ENCODE peak calls at places on chromosome 21, in eight cellular contexts. One of them, this sample, is unnamed.
A peak's percentile ranks its signal among the peaks of the same experiment; 100 is the strongest.

GRCh38 chr21:43352568-43353281 is 74.2 kb downstream of the SIK1 start:
- DNase-seq in HCT116: peak; percentile 56
- DNase-seq in upper lobe of left lung: no peak
- DNase-seq in sigmoid colon: no peak
- DNase-seq in esophagus muscularis mucosa: no peak
- DNase-seq in GM23338: no peak
- DNase-seq in spleen: no peak
- DNase-seq in endothelial cell of umbilical vein: peak; percentile 19
- DNase-seq in this sample: no peak

GRCh38 chr21:38301321-38302214 is 44.8 kb downstream of the KCNJ15 start:
- DNase-seq in HCT116: no peak
- DNase-seq in upper lobe of left lung: no peak
- DNase-seq in sigmoid colon: no peak
- DNase-seq in esophagus muscularis mucosa: no peak
- DNase-seq in GM23338: no peak
- DNase-seq in spleen: no peak
- DNase-seq in endothelial cell of umbilical vein: peak; percentile 39
- DNase-seq in this sample: no peak

GRCh38 chr21:31184462-31184861 is 146.2 kb upstream of the KRTAP19-8 start:
- DNase-seq in HCT116: no peak
- DNase-seq in upper lobe of left lung: no peak
- DNase-seq in sigmoid colon: no peak
- DNase-seq in esophagus muscularis mucosa: no peak
- DNase-seq in GM23338: no peak
- DNase-seq in spleen: no peak
- DNase-seq in endothelial cell of umbilical vein: no peak
- DNase-seq in this sample: no peak

GRCh38 chr21:36589352-36589971 is 109.5 kb upstream of the SIM2 start:
- DNase-seq in HCT116: peak; percentile 59
- DNase-seq in upper lobe of left lung: peak; percentile 71
- DNase-seq in sigmoid colon: no peak
- DNase-seq in esophagus muscularis mucosa: no peak
- DNase-seq in GM23338: peak; percentile 65
- DNase-seq in spleen: no peak
- DNase-seq in endothelial cell of umbilical vein: peak; percentile 36
- DNase-seq in this sample: no peak

GRCh38 chr21:14740692-14741091 is 194.6 kb upstream of the SAMSN1 start:
- DNase-seq in HCT116: no peak
- DNase-seq in upper lobe of left lung: no peak
- DNase-seq in sigmoid colon: no peak
- DNase-seq in esophagus muscularis mucosa: no peak
- DNase-seq in GM23338: no peak
- DNase-seq in spleen: no peak
- DNase-seq in endothelial cell of umbilical vein: peak; percentile 35
- DNase-seq in this sample: no peak

GRCh38 chr21:24870633-24871032 is 736.6 kb downstream of the MRPL39 start:
- DNase-seq in HCT116: no peak
- DNase-seq in upper lobe of left lung: no peak
- DNase-seq in sigmoid colon: no peak
- DNase-seq in esophagus muscularis mucosa: no peak
- DNase-seq in GM23338: no peak
- DNase-seq in spleen: no peak
- DNase-seq in endothelial cell of umbilical vein: no peak
- DNase-seq in this sample: no peak

GRCh38 chr21:32414579-32415358 is 2.3 kb downstream of the EVA1C start:
- DNase-seq in HCT116: no peak
- DNase-seq in upper lobe of left lung: no peak
- DNase-seq in sigmoid colon: no peak
- DNase-seq in esophagus muscularis mucosa: no peak
- DNase-seq in GM23338: no peak
- DNase-seq in spleen: no peak
- DNase-seq in endothelial cell of umbilical vein: peak; percentile 75
- DNase-seq in this sample: no peak

GRCh38 chr21:16186742-16187141 is 457.0 kb downstream of the USP25 start:
- DNase-seq in HCT116: no peak
- DNase-seq in upper lobe of left lung: no peak
- DNase-seq in sigmoid colon: no peak
- DNase-seq in esophagus muscularis mucosa: no peak
- DNase-seq in GM23338: no peak
- DNase-seq in spleen: no peak
- DNase-seq in endothelial cell of umbilical vein: peak; percentile 33
- DNase-seq in this sample: no peak

GRCh38 chr21:46509760-46510159 is 51.1 kb downstream of the DIP2A start:
- DNase-seq in HCT116: peak; percentile 18
- DNase-seq in upper lobe of left lung: no peak
- DNase-seq in sigmoid colon: no peak
- DNase-seq in esophagus muscularis mucosa: no peak
- DNase-seq in GM23338: no peak
- DNase-seq in spleen: no peak
- DNase-seq in endothelial cell of umbilical vein: peak; percentile 56
- DNase-seq in this sample: peak; percentile 47

GRCh38 chr21:16865612-16866011 is 647.2 kb upstream of the CXADR start:
- DNase-seq in HCT116: no peak
- DNase-seq in upper lobe of left lung: no peak
- DNase-seq in sigmoid colon: no peak
- DNase-seq in esophagus muscularis mucosa: no peak
- DNase-seq in GM23338: no peak
- DNase-seq in spleen: no peak
- DNase-seq in endothelial cell of umbilical vein: no peak
- DNase-seq in this sample: no peak

GRCh38 chr21:29656504-29657227 is 283.1 kb downstream of the GRIK1 start:
- DNase-seq in HCT116: no peak
- DNase-seq in upper lobe of left lung: no peak
- DNase-seq in sigmoid colon: no peak
- DNase-seq in esophagus muscularis mucosa: no peak
- DNase-seq in GM23338: no peak
- DNase-seq in spleen: no peak
- DNase-seq in endothelial cell of umbilical vein: peak; percentile 91
- DNase-seq in this sample: no peak

GRCh38 chr21:45590726-45591618 is 48.7 kb upstream of the SLC19A1 start:
- DNase-seq in HCT116: no peak
- DNase-seq in upper lobe of left lung: peak; percentile 89
- DNase-seq in sigmoid colon: peak; percentile 79
- DNase-seq in esophagus muscularis mucosa: no peak
- DNase-seq in GM23338: peak; percentile 54
- DNase-seq in spleen: peak; percentile 88
- DNase-seq in endothelial cell of umbilical vein: no peak
- DNase-seq in this sample: no peak

GRCh38 chr21:28516996-28517592 is 475.6 kb downstream of the LTN1 start:
- DNase-seq in HCT116: no peak
- DNase-seq in upper lobe of left lung: no peak
- DNase-seq in sigmoid colon: peak; percentile 71
- DNase-seq in esophagus muscularis mucosa: no peak
- DNase-seq in GM23338: peak; percentile 92
- DNase-seq in spleen: peak; percentile 85
- DNase-seq in endothelial cell of umbilical vein: peak; percentile 32
- DNase-seq in this sample: peak; percentile 44

GRCh38 chr21:23152130-23152529 is 2153.9 kb downstream of the NCAM2 start:
- DNase-seq in HCT116: no peak
- DNase-seq in upper lobe of left lung: no peak
- DNase-seq in sigmoid colon: no peak
- DNase-seq in esophagus muscularis mucosa: no peak
- DNase-seq in GM23338: no peak
- DNase-seq in spleen: no peak
- DNase-seq in endothelial cell of umbilical vein: no peak
- DNase-seq in this sample: no peak

GRCh38 chr21:45322960-45323461 is 35.3 kb upstream of the POFUT2 start:
- DNase-seq in HCT116: no peak
- DNase-seq in upper lobe of left lung: peak; percentile 86
- DNase-seq in sigmoid colon: peak; percentile 70
- DNase-seq in esophagus muscularis mucosa: no peak
- DNase-seq in GM23338: no peak
- DNase-seq in spleen: peak; percentile 66
- DNase-seq in endothelial cell of umbilical vein: no peak
- DNase-seq in this sample: no peak

GRCh38 chr21:45284456-45284741 is 3.3 kb downstream of the POFUT2 start:
- DNase-seq in HCT116: no peak
- DNase-seq in upper lobe of left lung: no peak
- DNase-seq in sigmoid colon: no peak
- DNase-seq in esophagus muscularis mucosa: no peak
- DNase-seq in GM23338: no peak
- DNase-seq in spleen: peak; percentile 40
- DNase-seq in endothelial cell of umbilical vein: no peak
- DNase-seq in this sample: no peak

GRCh38 chr21:36627242-36627641 is 71.7 kb upstream of the SIM2 start:
- DNase-seq in HCT116: no peak
- DNase-seq in upper lobe of left lung: no peak
- DNase-seq in sigmoid colon: no peak
- DNase-seq in esophagus muscularis mucosa: no peak
- DNase-seq in GM23338: no peak
- DNase-seq in spleen: no peak
- DNase-seq in endothelial cell of umbilical vein: no peak
- DNase-seq in this sample: no peak

GRCh38 chr21:21730524-21730923 is 732.3 kb downstream of the NCAM2 start:
- DNase-seq in HCT116: no peak
- DNase-seq in upper lobe of left lung: no peak
- DNase-seq in sigmoid colon: no peak
- DNase-seq in esophagus muscularis mucosa: no peak
- DNase-seq in GM23338: no peak
- DNase-seq in spleen: no peak
- DNase-seq in endothelial cell of umbilical vein: no peak
- DNase-seq in this sample: no peak

GRCh38 chr21:14273736-14274538 is 58.0 kb downstream of the RBM11 start:
- DNase-seq in HCT116: no peak
- DNase-seq in upper lobe of left lung: peak; percentile 90
- DNase-seq in sigmoid colon: no peak
- DNase-seq in esophagus muscularis mucosa: no peak
- DNase-seq in GM23338: peak; percentile 72
- DNase-seq in spleen: peak; percentile 82
- DNase-seq in endothelial cell of umbilical vein: no peak
- DNase-seq in this sample: peak; percentile 4

GRCh38 chr21:29640233-29640554 is 299.6 kb downstream of the GRIK1 start:
- DNase-seq in HCT116: no peak
- DNase-seq in upper lobe of left lung: no peak
- DNase-seq in sigmoid colon: no peak
- DNase-seq in esophagus muscularis mucosa: no peak
- DNase-seq in GM23338: no peak
- DNase-seq in spleen: no peak
- DNase-seq in endothelial cell of umbilical vein: no peak
- DNase-seq in this sample: no peak

GRCh38 chr21:26124421-26124833 is 46.1 kb downstream of the APP start:
- DNase-seq in HCT116: no peak
- DNase-seq in upper lobe of left lung: no peak
- DNase-seq in sigmoid colon: no peak
- DNase-seq in esophagus muscularis mucosa: no peak
- DNase-seq in GM23338: no peak
- DNase-seq in spleen: no peak
- DNase-seq in endothelial cell of umbilical vein: peak; percentile 84
- DNase-seq in this sample: no peak
- TF ChIP-seq POLR2AphosphoS5 in HCT116: no peak
- TF ChIP-seq POLR2AphosphoS5 in upper lobe of left lung: no peak
- TF ChIP-seq POLR2AphosphoS5 in sigmoid colon: no peak
- TF ChIP-seq POLR2AphosphoS5 in esophagus muscularis mucosa: no peak
- TF ChIP-seq POLR2AphosphoS5 in GM23338: no peak
- TF ChIP-seq POLR2AphosphoS5 in spleen: no peak
- TF ChIP-seq POLR2AphosphoS5 in endothelial cell of umbilical vein: no peak
- TF ChIP-seq POLR2AphosphoS5 in this sample: peak; percentile 55

GRCh38 chr21:41280115-41280919 is 36.3 kb upstream of the FAM3B start:
- DNase-seq in HCT116: no peak
- DNase-seq in upper lobe of left lung: peak; percentile 50
- DNase-seq in sigmoid colon: no peak
- DNase-seq in esophagus muscularis mucosa: peak; percentile 74
- DNase-seq in GM23338: no peak
- DNase-seq in spleen: no peak
- DNase-seq in endothelial cell of umbilical vein: no peak
- DNase-seq in this sample: no peak
- H3K4me3 ChIP-seq in HCT116: no peak overlapping the region
- H3K4me3 ChIP-seq in upper lobe of left lung: no peak overlapping the region
- H3K4me3 ChIP-seq in sigmoid colon: no peak overlapping the region
- H3K4me3 ChIP-seq in esophagus muscularis mucosa: no peak overlapping the region
- H3K4me3 ChIP-seq in GM23338: no peak overlapping the region
- H3K4me3 ChIP-seq in spleen: no peak overlapping the region
- H3K4me3 ChIP-seq in endothelial cell of umbilical vein: no peak overlapping the region
- H3K4me3 ChIP-seq in this sample: no peak overlapping the region

DNA sequence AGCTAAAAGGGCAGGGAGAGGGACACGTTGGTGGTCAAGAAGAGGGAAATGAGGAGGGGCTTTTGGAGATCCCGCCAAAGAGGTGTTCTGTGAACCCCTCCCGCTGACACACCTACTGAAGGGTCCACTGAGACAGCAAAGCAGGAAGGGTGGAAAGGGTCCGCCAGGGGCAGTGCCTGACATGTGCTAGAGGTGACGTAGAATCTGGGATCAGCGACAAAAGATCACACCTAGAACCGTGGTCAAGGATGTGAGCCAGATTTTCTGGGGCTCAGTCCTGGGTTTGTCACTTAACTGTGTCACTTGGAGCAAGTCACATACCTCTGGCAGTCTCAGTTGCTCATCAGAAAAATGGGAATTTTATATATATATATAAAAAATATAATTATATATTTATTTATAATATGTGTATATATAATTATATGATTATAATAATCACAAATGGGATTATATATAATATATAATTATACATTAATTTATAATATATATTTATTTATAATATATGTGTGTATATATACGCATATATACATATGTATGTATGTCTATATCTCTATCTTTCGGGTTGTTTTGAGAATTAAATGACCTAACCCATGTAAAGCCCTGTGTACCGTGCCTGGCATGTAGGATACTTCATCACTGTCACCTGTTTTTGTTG is 34.9 kb upstream of the ATP5PO start:
- DNase-seq in HCT116: no peak
- DNase-seq in upper lobe of left lung: no peak
- DNase-seq in sigmoid colon: no peak
- DNase-seq in esophagus muscularis mucosa: no peak
- DNase-seq in GM23338: no peak
- DNase-seq in spleen: no peak
- DNase-seq in endothelial cell of umbilical vein: no peak
- DNase-seq in this sample: no peak
- H3K4me1 ChIP-seq in HCT116: peaks cover 32% of the 10 kb centered on the region
- H3K4me1 ChIP-seq in upper lobe of left lung: peaks cover 23% of the 10 kb centered on the region
- H3K4me1 ChIP-seq in sigmoid colon: peaks cover 22% of the 10 kb centered on the region
- H3K4me1 ChIP-seq in esophagus muscularis mucosa: peaks cover 30% of the 10 kb centered on the region
- H3K4me1 ChIP-seq in GM23338: peaks cover 26% of the 10 kb centered on the region
- H3K4me1 ChIP-seq in spleen: peaks cover 10% of the 10 kb centered on the region
- H3K4me1 ChIP-seq in endothelial cell of umbilical vein: peaks cover 19% of the 10 kb centered on the region
- H3K4me1 ChIP-seq in this sample: peaks cover 5% of the 10 kb centered on the region

GRCh38 chr21:19850157-19850556 is 1148.1 kb upstream of the NCAM2 start:
- DNase-seq in HCT116: no peak
- DNase-seq in upper lobe of left lung: no peak
- DNase-seq in sigmoid colon: no peak
- DNase-seq in esophagus muscularis mucosa: no peak
- DNase-seq in GM23338: no peak
- DNase-seq in spleen: no peak
- DNase-seq in endothelial cell of umbilical vein: no peak
- DNase-seq in this sample: no peak
- TF ChIP-seq POLR2AphosphoS5 in HCT116: no peak
- TF ChIP-seq POLR2AphosphoS5 in upper lobe of left lung: no peak
- TF ChIP-seq POLR2AphosphoS5 in sigmoid colon: no peak
- TF ChIP-seq POLR2AphosphoS5 in esophagus muscularis mucosa: no peak
- TF ChIP-seq POLR2AphosphoS5 in GM23338: no peak
- TF ChIP-seq POLR2AphosphoS5 in spleen: no peak
- TF ChIP-seq POLR2AphosphoS5 in endothelial cell of umbilical vein: no peak
- TF ChIP-seq POLR2AphosphoS5 in this sample: no peak

GRCh38 chr21:39350094-39351006 is 1.5 kb upstream of the HMGN1 start:
- DNase-seq in HCT116: no peak
- DNase-seq in upper lobe of left lung: peak; percentile 46
- DNase-seq in sigmoid colon: no peak
- DNase-seq in esophagus muscularis mucosa: no peak
- DNase-seq in GM23338: no peak
- DNase-seq in spleen: no peak
- DNase-seq in endothelial cell of umbilical vein: no peak
- DNase-seq in this sample: no peak
- H3K4me3 ChIP-seq in HCT116: peak overlapping the region; percentile 57
- H3K4me3 ChIP-seq in upper lobe of left lung: peak overlapping the region; percentile 80
- H3K4me3 ChIP-seq in sigmoid colon: peak overlapping the region; percentile 73
- H3K4me3 ChIP-seq in esophagus muscularis mucosa: peak overlapping the region; percentile 86
- H3K4me3 ChIP-seq in GM23338: peak overlapping the region; percentile 80
- H3K4me3 ChIP-seq in spleen: peak overlapping the region; percentile 67
- H3K4me3 ChIP-seq in endothelial cell of umbilical vein: peak overlapping the region; percentile 56
- H3K4me3 ChIP-seq in this sample: peak overlapping the region; percentile 67

This sample was measured in prostate gland.